ENCODE peak calls at places on chromosomes 2 and 18, in four cellular contexts. O, G, I and C are unnamed samples.

GRCh38 chr2:158575051-158575635 is 118.4 kb downstream of the PKP4 start:
- DNase-seq in O (no peak), G (no peak), I (no peak), C (no peak)

GRCh38 chr2:68765739-68766377 is 31.2 kb downstream of the ARHGAP25 start:
- DNase-seq in O (peak; percentile 38), G (no peak), I (no peak), C (no peak)

GRCh38 chr18:78521136-78521535 is 458.5 kb upstream of the SALL3 start:
- DNase-seq in O (no peak), G (no peak), I (no peak), C (no peak)

GRCh38 chr2:223041527-223042109 is 10.4 kb upstream of the KCNE4 start:
- DNase-seq in O (peak; percentile 94), G (no peak), I (no peak), C (peak; percentile 84)

GRCh38 chr18:34122724-34123334 is 101.9 kb downstream of the NOL4 start:
- DNase-seq in O (peak; percentile 68), G (peak; percentile 61), I (peak; percentile 21), C (no peak)

GRCh38 chr18:2880473-2880872 is 33.7 kb downstream of the EMILIN2 start:
- DNase-seq in O (no peak), G (no peak), I (no peak), C (no peak)

GRCh38 chr2:41495050-41495449 is 552.8 kb upstream of the PKDCC start:
- DNase-seq in O (peak; percentile 0), G (no peak), I (no peak), C (no peak)

GRCh38 chr2:230160112-230160660 is 59.6 kb downstream of the SP110 start:
- DNase-seq in O (peak; percentile 50), G (peak; percentile 51), I (no peak), C (no peak)

GRCh38 chr2:241598487-241598886 is 38.5 kb downstream of the THAP4 start:
- DNase-seq in O (peak; percentile 31), G (no peak), I (no peak), C (no peak)

GRCh38 chr18:9827856-9828793 is 57.6 kb upstream of the TXNDC2 start:
- DNase-seq in O (peak; percentile 99), G (peak; percentile 64), I (no peak), C (peak; percentile 92)